ENCODE peak calls at places on chromosomes 12 and 14, in six cellular contexts. C is neural crest cell, O is HCT116, T is GM23338, R is lower leg skin, W is adrenal gland. S is an unnamed sample.
A peak's percentile ranks its signal among the peaks of the same experiment; 100 is the strongest.

GRCh38 chr12:109678732-109679131 is 34.9 kb upstream of the FAM222A start:
- DNase-seq in C (no peak), O (no peak), T (no peak), R (no peak), W (no peak), S (no peak)

GRCh38 chr12:132664206-132665148 is 22.7 kb downstream of the POLE start:
- DNase-seq in C (no peak), O (no peak), T (no peak), R (no peak), W (no peak), S (no peak)

GRCh38 chr14:36718216-36718615 is 56.6 kb downstream of the PAX9 start:
- DNase-seq in C (no peak), O (no peak), T (no peak), R (no peak), W (no peak), S (no peak)

GRCh38 chr12:46124848-46125619 is 134.7 kb upstream of the SCAF11 start:
- DNase-seq in C (peak; percentile 50), O (peak; percentile 80), T (peak; percentile 80), R (peak; percentile 33), W (peak; percentile 74), S (peak; percentile 42)

GRCh38 chr14:101072531-101072930 is 169.0 kb upstream of the RTL1 start:
- DNase-seq in C (no peak), O (no peak), T (no peak), R (no peak), W (peak; percentile 24), S (no peak)

GRCh38 chr12:84599539-84599938 is 313.1 kb downstream of the SLC6A15 start:
- DNase-seq in C (no peak), O (peak; percentile 46), T (peak; percentile 9), R (no peak), W (no peak), S (no peak)

GRCh38 chr14:49310298-49310697 is 275.9 kb downstream of the RPS29 start:
- DNase-seq in C (no peak), O (no peak), T (peak; percentile 61), R (no peak), W (no peak), S (no peak)

GRCh38 chr14:22281322-22281977 is 307.6 kb downstream of the DAD1 start:
- DNase-seq in C (no peak), O (no peak), T (no peak), R (no peak), W (no peak), S (no peak)

GRCh38 chr12:55658635-55659391 is 22.1 kb downstream of the OR10P1 start:
- DNase-seq in C (no peak), O (no peak), T (no peak), R (no peak), W (no peak), S (no peak)

GRCh38 chr12:34405286-34406227 is 383.3 kb downstream of the ALG10 start:
- DNase-seq in C (no peak), O (no peak), T (no peak), R (peak; percentile 6), W (peak; percentile 6), S (peak; percentile 3)

GRCh38 chr14:103522649-103523582 is at the start of gene CKB:
- DNase-seq in C (peak; percentile 76), O (no peak), T (peak; percentile 92), R (no peak), W (peak; percentile 76), S (peak; percentile 74)

GRCh38 chr12:93186131-93186530 is 191.6 kb upstream of the NUDT4 start:
- DNase-seq in C (no peak), O (no peak), T (no peak), R (no peak), W (no peak), S (no peak)

GRCh38 chr14:62599616-62600385 is 445.5 kb downstream of the KCNH5 start:
- DNase-seq in C (no peak), O (no peak), T (no peak), R (no peak), W (no peak), S (no peak)

GRCh38 chr12:116508145-116509121 is 50.7 kb upstream of the MAP1LC3B2 start:
- DNase-seq in C (peak; percentile 56), O (no peak), T (peak; percentile 79), R (no peak), W (no peak), S (peak; percentile 45)

GRCh38 chr14:101063121-101063520 is 159.6 kb upstream of the RTL1 start:
- DNase-seq in C (no peak), O (no peak), T (no peak), R (no peak), W (no peak), S (no peak)

GRCh38 chr12:11880424-11880823 is 190.3 kb upstream of the BCL2L14 start:
- DNase-seq in C (no peak), O (no peak), T (no peak), R (no peak), W (no peak), S (no peak)

GRCh38 chr14:103334644-103335603 is 887 bp downstream of the EIF5 start:
- DNase-seq in C (peak; percentile 29), O (no peak), T (no peak), R (peak; percentile 68), W (peak; percentile 78), S (peak; percentile 73)

GRCh38 chr14:22978873-22979671 is 3.3 kb downstream of the AJUBA start:
- DNase-seq in C (no peak), O (no peak), T (no peak), R (peak; percentile 80), W (no peak), S (no peak)

GRCh38 chr12:10189653-10190052 is 10.8 kb downstream of the TMEM52B start:
- DNase-seq in C (no peak), O (no peak), T (no peak), R (no peak), W (no peak), S (no peak)

GRCh38 chr12:40697566-40698257 is 5.5 kb downstream of the CNTN1 start:
- DNase-seq in C (no peak), O (no peak), T (no peak), R (no peak), W (no peak), S (no peak)

GRCh38 chr14:105487449-105487985 is 831 bp downstream of the CRIP1 start:
- DNase-seq in C (no peak), O (no peak), T (no peak), R (no peak), W (no peak), S (no peak)

GRCh38 chr12:116959845-116960514 is 49.2 kb downstream of the FBXW8 start:
- DNase-seq in C (no peak), O (no peak), T (no peak), R (no peak), W (no peak), S (peak; percentile 69)

GRCh38 chr14:90201344-90201743 is 55.0 kb upstream of the PSMC1 start:
- DNase-seq in C (no peak), O (no peak), T (no peak), R (no peak), W (no peak), S (no peak)

GRCh38 chr14:80055912-80056801 is 155.1 kb downstream of the DIO2 start:
- DNase-seq in C (peak; percentile 38), O (no peak), T (peak; percentile 70), R (peak; percentile 21), W (peak; percentile 49), S (peak; percentile 8)

GRCh38 chr14:23604675-23605170 is 26.1 kb upstream of the JPH4 start:
- DNase-seq in C (no peak), O (no peak), T (no peak), R (no peak), W (no peak), S (no peak)

GRCh38 chr12:12990700-12991468 is 9.2 kb downstream of the HEBP1 start:
- DNase-seq in C (no peak), O (no peak), T (no peak), R (no peak), W (no peak), S (no peak)

GRCh38 chr14:55532645-55533309 is 47.2 kb upstream of the KTN1 start:
- DNase-seq in C (no peak), O (no peak), T (peak; percentile 47), R (no peak), W (no peak), S (no peak)

GRCh38 chr14:22386924-22387775 is 201.9 kb downstream of the DAD1 start:
- DNase-seq in C (peak; percentile 88), O (peak; percentile 53), T (peak; percentile 93), R (peak; percentile 78), W (peak; percentile 84), S (peak; percentile 81)

GRCh38 chr12:39571351-39571750 is 48.3 kb downstream of the ABCD2 start:
- DNase-seq in C (no peak), O (no peak), T (no peak), R (no peak), W (no peak), S (no peak)

GRCh38 chr12:68131867-68132414 is 27.6 kb downstream of the IFNG start:
- DNase-seq in C (no peak), O (no peak), T (no peak), R (no peak), W (no peak), S (no peak)
- TF ChIP-seq CTCF in C (no peak), O (no peak), T (no peak), R (no peak), W (no peak), S (no peak)

DNA sequence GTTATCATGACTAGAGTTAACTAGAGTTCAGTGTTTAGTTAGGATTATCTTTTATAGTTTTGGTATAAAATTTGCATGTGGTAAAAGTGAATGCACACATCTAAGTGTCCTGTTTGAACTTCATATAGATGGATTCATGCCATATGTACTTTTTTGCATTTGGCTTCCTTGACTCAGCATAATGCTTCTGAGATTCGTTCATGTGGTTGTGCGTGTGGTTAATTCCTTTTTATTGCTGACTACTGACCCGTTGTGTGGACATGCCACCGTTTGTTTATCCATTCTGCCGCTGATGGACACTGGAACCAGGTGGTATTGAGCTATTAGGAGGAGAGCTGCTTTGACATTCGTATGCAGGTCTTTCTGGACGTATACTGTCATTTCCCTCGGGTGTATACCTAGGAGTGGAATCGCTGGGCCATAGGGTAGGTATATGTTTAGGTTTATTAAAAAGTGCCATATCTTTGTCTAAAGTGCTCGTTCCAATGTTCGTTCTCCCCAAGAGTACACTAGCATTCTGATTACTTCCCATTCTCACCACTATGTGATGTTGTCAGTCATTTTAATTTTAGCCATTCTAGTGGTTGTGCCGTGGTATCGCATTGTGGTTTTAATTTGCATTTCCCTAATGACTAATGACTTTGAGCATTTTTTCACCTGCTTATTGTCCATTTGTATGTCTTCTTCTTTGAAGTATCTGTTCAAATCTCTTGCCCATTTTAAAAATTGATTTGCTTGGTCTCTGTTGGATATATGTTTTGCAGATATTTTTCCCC is 37.7 kb downstream of the RIN3 start:
- DNase-seq in C (no peak), O (no peak), T (no peak), R (no peak), W (no peak), S (peak; percentile 76)
- TF ChIP-seq CTCF in C (no peak), O (peak; percentile 15), T (no peak), R (no peak), W (peak; percentile 11), S (peak; percentile 29)

GRCh38 chr14:81302613-81303012 is 81.9 kb upstream of the GTF2A1 start:
- DNase-seq in C (no peak), O (peak; percentile 66), T (peak; percentile 71), R (no peak), W (no peak), S (no peak)
- TF ChIP-seq CTCF in C (peak; percentile 45), O (peak; percentile 60), T (peak; percentile 51), R (no peak), W (no peak), S (no peak)

GRCh38 chr12:8840938-8841633 is 18.7 kb downstream of the A2ML1 start:
- DNase-seq in C (no peak), O (no peak), T (no peak), R (no peak), W (no peak), S (no peak)
- TF ChIP-seq CTCF in C (no peak), O (no peak), T (no peak), R (no peak), W (no peak), S (no peak)